ENCODE peak calls at places on chromosomes 2 and 18, in nine cellular contexts. X, Y, W, B, Z, H, A, T and I are unnamed samples.

GRCh38 chr2:182866095-182866460 is 359 bp downstream of the FRZB start:
- DNase-seq in X (peak; percentile 31), H (no peak), T (no peak), W (no peak), Y (peak; percentile 15), B (no peak), A (peak; percentile 17), Z (no peak), I (no peak)

GRCh38 chr2:219611306-219611705 is 13.6 kb downstream of the STK11IP start:
- DNase-seq in A (no peak), Y (no peak), B (no peak), X (no peak), H (no peak), W (no peak), Z (no peak), T (no peak), I (no peak)

GRCh38 chr2:65344689-65345088 is 87.7 kb downstream of the SPRED2 start:
- DNase-seq in Y (no peak), H (no peak), X (no peak), W (no peak), B (no peak), A (no peak), Z (no peak), T (no peak), I (no peak)

GRCh38 chr18:60684843-60685513 is 312.4 kb upstream of the MC4R start:
- DNase-seq in H (peak; percentile 46), W (no peak), Z (no peak), Y (no peak), T (no peak), B (no peak), X (no peak), A (peak; percentile 36), I (no peak)

GRCh38 chr2:241882090-241882625 is 12.6 kb downstream of the RTP5 start:
- DNase-seq in A (no peak), T (peak; percentile 68), B (no peak), Z (peak; percentile 41), H (peak; percentile 76), X (peak; percentile 57), Y (peak; percentile 49), W (no peak), I (no peak)

GRCh38 chr2:38892819-38893218 is 3.1 kb downstream of the ARHGEF33 start:
- DNase-seq in W (no peak), Y (no peak), A (no peak), B (no peak), H (no peak), T (no peak), Z (no peak), X (no peak), I (no peak)

GRCh38 chr2:54763636-54764291 is 40.3 kb downstream of the EML6 start:
- DNase-seq in H (no peak), Z (peak; percentile 14), W (no peak), B (no peak), X (no peak), A (no peak), T (no peak), Y (no peak), I (no peak)

GRCh38 chr18:21272016-21272582 is 30.1 kb downstream of the GREB1L start:
- DNase-seq in Z (no peak), H (no peak), A (no peak), X (no peak), B (no peak), Y (no peak), W (no peak), T (no peak), I (no peak)

GRCh38 chr2:229346801-229347540 is 75.9 kb upstream of the PID1 start:
- DNase-seq in Y (no peak), Z (no peak), T (no peak), A (no peak), X (no peak), H (no peak), B (no peak), W (no peak), I (no peak)

GRCh38 chr2:183035298-183035953 is 2.8 kb downstream of the NCKAP1 start:
- DNase-seq in A (peak; percentile 77), H (no peak), B (no peak), Z (no peak), W (no peak), Y (no peak), X (no peak), T (no peak), I (no peak)

GRCh38 chr2:63081404-63081803 is 30.8 kb downstream of the OTX1 start:
- DNase-seq in A (no peak), Z (no peak), Y (no peak), X (no peak), T (no peak), W (no peak), H (no peak), B (no peak), I (no peak)

GRCh38 chr2:159124931-159125467 is 156.6 kb downstream of the TANC1 start:
- DNase-seq in W (no peak), B (no peak), Y (no peak), H (no peak), Z (no peak), T (peak; percentile 36), A (peak; percentile 51), X (no peak), I (no peak)

GRCh38 chr2:201500534-201500933 is 49.0 kb downstream of the STRADB start:
- DNase-seq in H (no peak), X (no peak), A (peak; percentile 49), W (no peak), Z (no peak), B (no peak), T (no peak), Y (no peak), I (no peak)

GRCh38 chr2:96760986-96761832 is 507 bp downstream of the CNNM4 start:
- DNase-seq in T (peak; percentile 54), Z (peak; percentile 46), X (peak; percentile 66), A (peak; percentile 32), Y (no peak), H (peak; percentile 77), W (peak; percentile 72), B (no peak), I (no peak)

GRCh38 chr2:119389615-119390306 is 23.0 kb downstream of the DBI start:
- DNase-seq in X (peak; percentile 47), T (peak; percentile 50), Z (peak; percentile 74), B (no peak), H (no peak), A (peak; percentile 48), W (no peak), Y (peak; percentile 43), I (peak; percentile 24)

GRCh38 chr18:48827321-48828200 is 123.2 kb downstream of the SMAD7 start:
- DNase-seq in A (peak; percentile 91), W (peak; percentile 28), H (no peak), T (no peak), Y (no peak), B (no peak), X (peak; percentile 33), Z (no peak), I (peak; percentile 69)

GRCh38 chr2:222038086-222038802 is 260.6 kb downstream of the PAX3 start:
- DNase-seq in B (no peak), W (no peak), Y (no peak), A (peak; percentile 47), X (no peak), Z (no peak), T (no peak), H (no peak), I (no peak)
- TF ChIP-seq CTCF in B (no peak), W (peak; percentile 12), Y (no peak), A (peak; percentile 50), X (no peak), Z (peak; percentile 39), T (peak; percentile 15), H (no peak), I (peak; percentile 84)

GRCh38 chr2:230505162-230505561 is 89.2 kb downstream of the SP100 start:
- DNase-seq in Z (no peak), Y (no peak), H (no peak), T (no peak), A (no peak), X (no peak), W (no peak), B (no peak), I (no peak)
- TF ChIP-seq CTCF in Z (no peak), Y (no peak), H (no peak), T (no peak), A (no peak), X (no peak), W (no peak), B (no peak), I (no peak)

GRCh38 chr2:66535574-66536289 is 100.8 kb downstream of the MEIS1 start:
- DNase-seq in B (no peak), W (no peak), X (no peak), H (no peak), A (no peak), Y (no peak), T (no peak), Z (no peak), I (no peak)

GRCh38 chr2:66537001-66537400 is 102.1 kb downstream of the MEIS1 start:
- DNase-seq in T (no peak), W (no peak), Y (no peak), Z (no peak), X (no peak), H (no peak), A (peak; percentile 38), B (no peak), I (no peak)

GRCh38 chr2:66536290-66536673 is 101.4 kb downstream of the MEIS1 start:
- DNase-seq in B (no peak), X (no peak), Z (no peak), A (no peak), Y (no peak), T (no peak), W (no peak), H (no peak), I (no peak)

GRCh38 chr2:66532972-66533868 is 98.3 kb downstream of the MEIS1 start:
- DNase-seq in T (no peak), A (no peak), Y (no peak), Z (no peak), H (no peak), W (no peak), X (no peak), B (no peak), I (no peak)

DNA sequence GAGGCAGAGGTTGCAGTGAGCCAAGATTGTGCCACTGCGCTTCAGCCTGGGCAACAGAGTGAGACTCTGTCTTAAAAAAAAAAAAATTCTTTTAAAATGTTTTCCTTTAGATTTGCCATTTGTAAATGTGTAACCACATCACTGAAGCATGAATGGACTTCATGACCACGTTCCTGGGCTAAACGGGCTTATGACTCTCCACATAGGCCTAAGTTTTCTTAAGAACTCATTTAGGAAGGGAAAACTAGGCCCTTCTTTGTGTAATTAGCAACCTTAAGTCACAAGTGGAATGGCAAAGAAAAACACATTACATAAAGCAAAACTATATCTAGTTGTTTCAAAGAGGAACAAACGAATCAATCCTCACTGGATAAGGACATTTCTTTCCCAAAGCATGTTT is 99.5 kb downstream of the MEIS1 start:
- DNase-seq in Z (no peak), A (no peak), W (no peak), H (no peak), B (no peak), T (no peak), Y (no peak), X (no peak), I (no peak)
- TF ChIP-seq CTCF in Z (no peak), A (no peak), W (no peak), H (no peak), B (no peak), T (no peak), Y (no peak), X (no peak), I (no peak)

DNA sequence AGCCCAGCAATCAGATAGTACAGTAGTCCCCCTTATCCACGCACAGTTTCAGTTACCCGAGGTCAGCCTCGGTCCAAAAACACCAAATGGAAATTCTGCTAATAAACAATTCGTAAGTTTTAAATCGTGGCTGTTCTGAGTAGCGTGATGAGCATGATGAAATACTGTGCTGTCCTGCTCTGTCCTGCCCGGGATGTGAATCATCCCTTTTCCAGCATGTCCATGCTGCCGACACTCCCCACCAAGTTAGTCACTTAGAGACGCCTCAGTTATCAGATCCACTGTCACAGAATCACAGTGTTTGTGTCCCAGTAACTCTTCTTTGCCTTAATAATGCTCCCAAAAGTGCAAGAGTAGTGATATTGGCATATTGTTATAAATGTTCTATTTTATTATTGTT is 62.1 kb downstream of the MEX3C start:
- DNase-seq in W (no peak), B (no peak), T (no peak), Y (no peak), X (no peak), Z (no peak), H (no peak), A (peak; percentile 56), I (no peak)
- TF ChIP-seq CTCF in W (no peak), B (no peak), T (no peak), Y (no peak), X (no peak), Z (no peak), H (no peak), A (no peak), I (no peak)